ENCODE peak calls at places on chromosomes 4 and X, in five cellular contexts. Y is heart left ventricle, M is breast epithelium, Z is aorta, A is OCI-LY7. G is an unnamed sample.
A peak's percentile ranks its signal among the peaks of the same experiment; 100 is the strongest.

GRCh38 chr4:127525585-127525984 is 107.2 kb upstream of the INTU start:
- DNase-seq in A (no peak), M (no peak), Z (no peak), Y (no peak), G (no peak)

GRCh38 chrX:138775501-138775900 is 64.0 kb upstream of the FGF13 start:
- DNase-seq in M (no peak), Z (no peak), A (peak; percentile 7), Y (no peak), G (no peak)

GRCh38 chr4:7291372-7292135 is 99.2 kb downstream of the SORCS2 start:
- DNase-seq in Y (peak; percentile 76), M (peak; percentile 56), Z (peak; percentile 69), A (no peak), G (peak; percentile 89)

GRCh38 chrX:17679820-17680219 is 57.5 kb upstream of the SCML1 start:
- DNase-seq in Z (no peak), A (no peak), Y (no peak), M (no peak), G (no peak)

GRCh38 chrX:154396948-154397887 is 959 bp upstream of the RPL10 start:
- DNase-seq in M (peak; percentile 55), Y (peak; percentile 85), A (peak; percentile 61), Z (peak; percentile 88), G (peak; percentile 75)

GRCh38 chrX:14936561-14936960 is 63.3 kb downstream of the MOSPD2 start:
- DNase-seq in A (no peak), M (no peak), Z (no peak), Y (no peak), G (no peak)

GRCh38 chr4:102684605-102685052 is 76.1 kb downstream of the MANBA start:
- DNase-seq in M (no peak), A (no peak), Y (no peak), Z (no peak), G (no peak)

GRCh38 chr4:174383783-174384182 is 100.1 kb downstream of the CEP44 start:
- DNase-seq in Z (no peak), A (no peak), Y (no peak), M (no peak), G (no peak)

GRCh38 chr4:70734168-70734954 is 12.6 kb downstream of the RUFY3 start:
- DNase-seq in Z (no peak), A (peak; percentile 87), M (no peak), Y (no peak), G (no peak)

GRCh38 chrX:122134291-122134690 is 1049.8 kb upstream of the GRIA3 start:
- DNase-seq in Z (no peak), M (no peak), Y (no peak), A (no peak), G (no peak)

GRCh38 chrX:141405878-141406492 is 163.7 kb upstream of the SPANXC start:
- DNase-seq in A (no peak), M (no peak), Y (no peak), Z (no peak), G (no peak)

GRCh38 chr4:31026216-31026615 is 306.0 kb downstream of the PCDH7 start:
- DNase-seq in M (no peak), Z (no peak), Y (no peak), A (no peak), G (no peak)

GRCh38 chrX:153299855-153300254 is 21.7 kb downstream of the PNMA6F start:
- DNase-seq in M (no peak), Y (no peak), Z (no peak), A (no peak), G (no peak)

GRCh38 chrX:153304988-153305736 is 16.4 kb downstream of the PNMA6F start:
- DNase-seq in Y (no peak), A (no peak), M (no peak), Z (no peak), G (no peak)

GRCh38 chrX:153302796-153303195 is 18.8 kb downstream of the PNMA6F start:
- DNase-seq in M (no peak), Z (no peak), A (no peak), Y (no peak), G (no peak)

GRCh38 chrX:153303276-153304262 is 18.0 kb downstream of the PNMA6F start:
- DNase-seq in M (no peak), Z (no peak), A (peak; percentile 16), Y (no peak), G (no peak)

DNA sequence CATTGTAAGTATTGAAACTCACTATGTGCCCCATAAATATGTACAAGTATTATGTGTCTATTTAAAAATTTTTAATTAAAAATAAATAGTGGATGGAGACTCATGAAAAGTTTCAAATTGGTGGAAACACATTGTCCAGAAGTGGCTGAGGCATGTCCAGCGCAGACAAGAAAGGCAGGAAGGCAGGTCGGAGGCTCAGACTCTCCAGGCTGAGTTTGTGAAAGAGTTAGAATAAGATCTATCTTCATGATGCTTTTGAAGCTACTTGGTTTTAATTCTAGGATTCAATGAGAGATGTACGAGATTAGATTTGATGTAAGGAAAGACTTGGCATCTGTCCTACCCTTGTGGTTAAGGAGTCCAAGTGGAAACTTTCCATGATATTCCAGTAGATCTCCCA is 19.8 kb downstream of the PNMA6F start:
- DNase-seq in A (no peak), M (no peak), Y (no peak), Z (no peak), G (no peak)
- H3K9me3 ChIP-seq in A (no peaks in the 10 kb centered on the region), M (no peaks in the 10 kb centered on the region), Y (no peaks in the 10 kb centered on the region), Z (no peaks in the 10 kb centered on the region), G (no peaks in the 10 kb centered on the region)

GRCh38 chrX:63918611-63919010 is 133.6 kb upstream of the ARHGEF9 start:
- DNase-seq in Y (no peak), M (no peak), Z (no peak), A (peak; percentile 0), G (no peak)

GRCh38 chrX:63917296-63917695 is 132.3 kb upstream of the ARHGEF9 start:
- DNase-seq in M (no peak), Z (no peak), Y (no peak), A (no peak), G (no peak)

GRCh38 chrX:63919081-63919480 is 134.1 kb upstream of the ARHGEF9 start:
- DNase-seq in M (no peak), Z (no peak), Y (no peak), A (no peak), G (no peak)

DNA sequence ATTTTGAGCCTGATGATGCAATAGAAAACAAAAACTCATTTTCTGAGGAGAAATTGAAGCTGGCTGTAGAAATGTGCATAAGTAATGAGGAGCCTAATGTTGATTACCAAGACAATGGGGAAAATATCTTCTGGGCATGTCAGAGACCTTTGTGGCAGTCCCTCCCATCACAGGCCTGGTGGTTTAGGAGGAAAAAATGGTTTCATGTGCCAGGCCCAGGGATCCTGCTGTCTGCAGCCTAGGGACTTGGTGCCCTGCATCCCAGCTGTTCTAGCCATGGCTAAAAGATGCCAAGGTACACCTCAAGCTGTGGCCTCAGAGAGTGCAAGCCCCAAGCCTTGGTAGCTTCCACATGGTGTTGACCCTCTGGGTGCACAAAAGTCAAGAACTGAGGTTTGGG is 128.7 kb upstream of the ARHGEF9 start:
- DNase-seq in M (no peak), Y (no peak), A (no peak), Z (no peak), G (no peak)
- H3K9me3 ChIP-seq in M (peaks cover 9% of the 10 kb centered on the region), Y (peaks cover 21% of the 10 kb centered on the region), A (no peaks in the 10 kb centered on the region), Z (peaks cover 2% of the 10 kb centered on the region), G (no peaks in the 10 kb centered on the region)

DNA sequence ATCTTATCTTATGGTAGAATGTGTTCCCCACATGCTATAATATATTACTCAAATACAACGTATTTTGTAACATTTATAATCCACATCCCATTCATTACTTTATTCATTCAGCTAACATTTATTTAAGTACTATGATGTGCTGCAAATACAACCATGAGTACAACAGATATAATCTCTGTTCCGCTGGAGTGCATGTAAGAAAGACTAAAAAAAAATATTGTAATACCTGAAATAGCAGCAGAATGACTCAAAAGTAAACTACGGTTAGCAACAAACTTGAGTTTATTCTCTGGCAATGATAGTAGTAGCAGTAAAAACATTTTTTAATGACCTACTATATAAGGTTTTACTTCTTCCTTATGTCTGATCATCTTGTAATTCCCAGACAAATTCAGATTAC is 1776.3 kb downstream of the STIM2 start:
- DNase-seq in M (no peak), A (no peak), Y (no peak), Z (no peak), G (no peak)
- H3K9me3 ChIP-seq in M (no peaks in the 10 kb centered on the region), A (no peaks in the 10 kb centered on the region), Y (no peaks in the 10 kb centered on the region), Z (no peaks in the 10 kb centered on the region), G (no peaks in the 10 kb centered on the region)

DNA sequence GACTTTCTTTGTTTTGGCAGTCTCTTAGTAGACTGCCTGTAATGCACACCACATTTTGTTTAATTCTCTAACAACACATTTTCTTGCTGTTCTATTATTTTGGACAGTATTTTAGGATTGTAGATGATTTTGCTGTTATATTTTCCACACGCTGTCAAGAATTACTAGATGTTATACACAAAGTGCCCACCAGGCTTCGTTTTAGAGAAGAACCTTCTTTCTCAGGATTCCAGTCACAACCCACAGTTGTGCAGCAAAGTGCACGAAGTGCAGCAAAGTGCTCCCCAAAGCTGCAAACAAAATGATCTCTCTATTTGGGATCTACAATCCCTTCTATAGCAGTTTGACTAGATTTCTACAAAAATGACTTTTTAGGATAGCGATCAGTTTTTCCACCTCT is 2.4 kb downstream of the ZNF141 start:
- DNase-seq in Z (no peak), M (no peak), Y (no peak), A (peak; percentile 15), G (no peak)
- H3K9me3 ChIP-seq in Z (no peaks in the 10 kb centered on the region), M (peaks cover 28% of the 10 kb centered on the region), Y (peaks cover 61% of the 10 kb centered on the region), A (peaks cover 32% of the 10 kb centered on the region), G (peaks cover 5% of the 10 kb centered on the region)

GRCh38 chrX:361231-362145 is 25.2 kb downstream of the PPP2R3B start:
- DNase-seq in A (no peak), Z (no peak), M (no peak), Y (no peak), G (no peak)
- H3K9me3 ChIP-seq in A (peaks cover 6% of the 10 kb centered on the region), Z (no peaks in the 10 kb centered on the region), M (peaks cover 30% of the 10 kb centered on the region), Y (peaks cover 17% of the 10 kb centered on the region), G (peaks cover 19% of the 10 kb centered on the region)

DNA sequence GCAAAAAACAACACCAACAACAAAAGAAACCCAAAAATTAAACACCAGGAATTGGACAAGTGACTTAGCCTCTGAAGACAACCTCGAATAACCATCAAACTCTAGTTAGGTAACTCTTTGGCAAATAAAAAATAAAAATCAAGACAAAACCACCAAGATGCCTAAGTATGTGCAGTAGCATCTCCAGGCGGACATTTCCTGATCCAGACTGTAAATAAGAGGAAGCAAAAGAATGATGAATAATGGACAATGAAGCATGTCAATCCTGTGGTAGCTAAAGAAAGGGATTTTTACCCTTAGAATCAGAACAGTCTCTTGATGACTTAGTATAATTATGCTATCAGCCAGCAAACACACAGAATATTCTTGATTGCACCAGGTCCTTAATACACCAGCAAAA is 276.7 kb upstream of the DIAPH2 start:
- DNase-seq in A (no peak), M (no peak), Y (no peak), Z (no peak), G (no peak)
- H3K9me3 ChIP-seq in A (no peaks in the 10 kb centered on the region), M (no peaks in the 10 kb centered on the region), Y (no peaks in the 10 kb centered on the region), Z (no peaks in the 10 kb centered on the region), G (no peaks in the 10 kb centered on the region)